ENCODE peak calls at places on chromosome 10, in ten cellular contexts. One of them, this sample, is unnamed.
A peak's percentile ranks its signal among the peaks of the same experiment; 100 is the strongest.

GRCh38 chr10:21145751-21146445 is 248.8 kb upstream of the NEBL start:
- DNase-seq in endothelial cell of umbilical vein: no peak
- DNase-seq in CD8-positive, alpha-beta memory T cell: no peak
- DNase-seq in fibroblast of lung: no peak
- DNase-seq in brain microvascular endothelial cell: no peak
- DNase-seq in gastrocnemius medialis: no peak
- DNase-seq in A549: no peak
- DNase-seq in uterus: no peak
- DNase-seq in upper lobe of right lung: no peak
- DNase-seq in suprapubic skin: no peak
- DNase-seq in this sample: no peak

GRCh38 chr10:124745678-124746077 is 1.5 kb upstream of the FAM53B start:
- DNase-seq in brain microvascular endothelial cell: peak; percentile 35
- DNase-seq in uterus: no peak
- DNase-seq in gastrocnemius medialis: no peak
- DNase-seq in endothelial cell of umbilical vein: peak; percentile 84
- DNase-seq in upper lobe of right lung: no peak
- DNase-seq in CD8-positive, alpha-beta memory T cell: no peak
- DNase-seq in fibroblast of lung: peak; percentile 76
- DNase-seq in A549: peak; percentile 49
- DNase-seq in suprapubic skin: no peak
- DNase-seq in this sample: no peak

GRCh38 chr10:78180306-78180705 is 146.6 kb downstream of the RPS24 start:
- DNase-seq in CD8-positive, alpha-beta memory T cell: no peak
- DNase-seq in A549: no peak
- DNase-seq in uterus: no peak
- DNase-seq in suprapubic skin: no peak
- DNase-seq in gastrocnemius medialis: no peak
- DNase-seq in brain microvascular endothelial cell: no peak
- DNase-seq in fibroblast of lung: no peak
- DNase-seq in upper lobe of right lung: no peak
- DNase-seq in endothelial cell of umbilical vein: no peak
- DNase-seq in this sample: no peak

GRCh38 chr10:112510384-112510783 is 63.4 kb downstream of the VTI1A start:
- DNase-seq in uterus: no peak
- DNase-seq in gastrocnemius medialis: no peak
- DNase-seq in suprapubic skin: no peak
- DNase-seq in brain microvascular endothelial cell: no peak
- DNase-seq in CD8-positive, alpha-beta memory T cell: no peak
- DNase-seq in fibroblast of lung: no peak
- DNase-seq in endothelial cell of umbilical vein: no peak
- DNase-seq in upper lobe of right lung: no peak
- DNase-seq in A549: no peak
- DNase-seq in this sample: no peak

GRCh38 chr10:124138195-124138882 is 44.9 kb upstream of the CHST15 start:
- DNase-seq in upper lobe of right lung: peak; percentile 30
- DNase-seq in suprapubic skin: no peak
- DNase-seq in uterus: peak; percentile 49
- DNase-seq in gastrocnemius medialis: peak; percentile 63
- DNase-seq in CD8-positive, alpha-beta memory T cell: no peak
- DNase-seq in endothelial cell of umbilical vein: no peak
- DNase-seq in fibroblast of lung: peak; percentile 86
- DNase-seq in A549: no peak
- DNase-seq in brain microvascular endothelial cell: no peak
- DNase-seq in this sample: no peak

GRCh38 chr10:91653214-91653875 is 20.5 kb upstream of the PPP1R3C start:
- DNase-seq in suprapubic skin: no peak
- DNase-seq in fibroblast of lung: peak; percentile 39
- DNase-seq in uterus: no peak
- DNase-seq in CD8-positive, alpha-beta memory T cell: no peak
- DNase-seq in brain microvascular endothelial cell: peak; percentile 52
- DNase-seq in endothelial cell of umbilical vein: peak; percentile 13
- DNase-seq in gastrocnemius medialis: no peak
- DNase-seq in upper lobe of right lung: no peak
- DNase-seq in A549: no peak
- DNase-seq in this sample: no peak

GRCh38 chr10:131161087-131161486 is 150.4 kb downstream of the TCERG1L start:
- DNase-seq in fibroblast of lung: no peak
- DNase-seq in gastrocnemius medialis: no peak
- DNase-seq in upper lobe of right lung: no peak
- DNase-seq in A549: no peak
- DNase-seq in uterus: no peak
- DNase-seq in brain microvascular endothelial cell: no peak
- DNase-seq in suprapubic skin: no peak
- DNase-seq in CD8-positive, alpha-beta memory T cell: no peak
- DNase-seq in endothelial cell of umbilical vein: no peak
- DNase-seq in this sample: no peak

GRCh38 chr10:12540341-12540781 is 191.0 kb downstream of the CAMK1D start:
- DNase-seq in CD8-positive, alpha-beta memory T cell: no peak
- DNase-seq in uterus: no peak
- DNase-seq in gastrocnemius medialis: no peak
- DNase-seq in suprapubic skin: no peak
- DNase-seq in fibroblast of lung: no peak
- DNase-seq in brain microvascular endothelial cell: peak; percentile 69
- DNase-seq in upper lobe of right lung: no peak
- DNase-seq in A549: no peak
- DNase-seq in endothelial cell of umbilical vein: no peak
- DNase-seq in this sample: no peak

GRCh38 chr10:128610113-128610512 is 483.9 kb upstream of the MKI67 start:
- DNase-seq in uterus: no peak
- DNase-seq in A549: no peak
- DNase-seq in upper lobe of right lung: no peak
- DNase-seq in fibroblast of lung: no peak
- DNase-seq in gastrocnemius medialis: no peak
- DNase-seq in CD8-positive, alpha-beta memory T cell: no peak
- DNase-seq in brain microvascular endothelial cell: no peak
- DNase-seq in endothelial cell of umbilical vein: no peak
- DNase-seq in suprapubic skin: no peak
- DNase-seq in this sample: no peak

GRCh38 chr10:128605180-128605579 is 479.0 kb upstream of the MKI67 start:
- DNase-seq in gastrocnemius medialis: no peak
- DNase-seq in fibroblast of lung: no peak
- DNase-seq in endothelial cell of umbilical vein: no peak
- DNase-seq in uterus: no peak
- DNase-seq in brain microvascular endothelial cell: no peak
- DNase-seq in suprapubic skin: no peak
- DNase-seq in CD8-positive, alpha-beta memory T cell: no peak
- DNase-seq in upper lobe of right lung: no peak
- DNase-seq in A549: no peak
- DNase-seq in this sample: no peak

GRCh38 chr10:128606041-128606440 is 479.8 kb upstream of the MKI67 start:
- DNase-seq in upper lobe of right lung: no peak
- DNase-seq in uterus: no peak
- DNase-seq in suprapubic skin: no peak
- DNase-seq in CD8-positive, alpha-beta memory T cell: no peak
- DNase-seq in A549: no peak
- DNase-seq in fibroblast of lung: no peak
- DNase-seq in endothelial cell of umbilical vein: no peak
- DNase-seq in brain microvascular endothelial cell: no peak
- DNase-seq in gastrocnemius medialis: no peak
- DNase-seq in this sample: no peak

GRCh38 chr10:128609460-128609859 is 483.2 kb upstream of the MKI67 start:
- DNase-seq in fibroblast of lung: no peak
- DNase-seq in upper lobe of right lung: no peak
- DNase-seq in uterus: no peak
- DNase-seq in CD8-positive, alpha-beta memory T cell: no peak
- DNase-seq in brain microvascular endothelial cell: no peak
- DNase-seq in gastrocnemius medialis: no peak
- DNase-seq in suprapubic skin: no peak
- DNase-seq in A549: no peak
- DNase-seq in endothelial cell of umbilical vein: no peak
- DNase-seq in this sample: no peak

DNA sequence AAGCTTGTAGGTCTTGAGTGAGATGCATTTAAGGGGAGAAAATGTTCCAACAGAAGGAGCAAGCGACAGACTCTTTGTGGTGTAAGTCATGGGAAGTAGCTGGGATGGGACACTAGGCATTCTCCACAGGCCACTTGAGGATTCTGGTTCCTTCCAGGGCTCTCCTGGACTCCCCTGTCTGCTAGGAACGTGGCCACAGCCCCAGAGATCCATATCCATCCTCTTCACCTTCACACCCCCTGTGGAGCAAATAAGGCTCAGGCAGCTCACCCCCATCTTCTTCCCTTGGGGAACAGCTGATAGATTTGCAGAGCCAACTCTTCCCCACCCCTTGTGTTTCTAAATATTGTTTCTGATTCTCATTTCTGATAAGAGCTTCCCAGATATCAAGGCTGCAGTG is 482.6 kb upstream of the MKI67 start:
- DNase-seq in gastrocnemius medialis: no peak
- DNase-seq in upper lobe of right lung: no peak
- DNase-seq in brain microvascular endothelial cell: no peak
- DNase-seq in uterus: no peak
- DNase-seq in CD8-positive, alpha-beta memory T cell: no peak
- DNase-seq in suprapubic skin: no peak
- DNase-seq in endothelial cell of umbilical vein: no peak
- DNase-seq in fibroblast of lung: no peak
- DNase-seq in A549: no peak
- DNase-seq in this sample: no peak
- H3K4me3 ChIP-seq in gastrocnemius medialis: no peak overlapping the region
- H3K4me3 ChIP-seq in upper lobe of right lung: no peak overlapping the region
- H3K4me3 ChIP-seq in brain microvascular endothelial cell: no peak overlapping the region
- H3K4me3 ChIP-seq in uterus: no peak overlapping the region
- H3K4me3 ChIP-seq in CD8-positive, alpha-beta memory T cell: no peak overlapping the region
- H3K4me3 ChIP-seq in suprapubic skin: no peak overlapping the region
- H3K4me3 ChIP-seq in endothelial cell of umbilical vein: no peak overlapping the region
- H3K4me3 ChIP-seq in fibroblast of lung: no peak overlapping the region
- H3K4me3 ChIP-seq in A549: no peak overlapping the region
- H3K4me3 ChIP-seq in this sample: no peak overlapping the region

DNA sequence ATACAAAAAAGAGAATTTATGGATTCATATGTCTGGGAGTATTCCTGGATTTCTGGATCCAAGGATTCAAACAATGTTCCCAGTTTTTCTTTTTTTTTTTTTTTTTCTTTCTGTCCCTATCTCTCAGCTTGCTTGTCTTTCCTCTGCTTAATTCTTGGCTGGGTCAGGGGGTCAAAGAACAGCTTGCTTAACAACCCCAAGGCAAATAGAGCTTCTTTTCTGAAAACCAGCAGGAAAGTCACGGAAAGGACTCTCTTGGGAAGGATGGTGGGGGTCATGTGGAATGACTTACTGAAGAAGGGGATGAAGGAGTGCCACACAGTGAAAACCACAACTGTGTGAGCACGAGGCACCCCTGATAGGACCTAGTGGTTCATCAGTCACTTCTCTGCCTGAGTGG is 36.1 kb downstream of the GRK5 start:
- DNase-seq in gastrocnemius medialis: no peak
- DNase-seq in endothelial cell of umbilical vein: peak; percentile 62
- DNase-seq in suprapubic skin: no peak
- DNase-seq in CD8-positive, alpha-beta memory T cell: no peak
- DNase-seq in fibroblast of lung: no peak
- DNase-seq in upper lobe of right lung: no peak
- DNase-seq in uterus: no peak
- DNase-seq in brain microvascular endothelial cell: no peak
- DNase-seq in A549: no peak
- DNase-seq in this sample: no peak
- H3K27ac ChIP-seq in gastrocnemius medialis: peak overlapping the region; percentile 58
- H3K27ac ChIP-seq in endothelial cell of umbilical vein: no peak overlapping the region
- H3K27ac ChIP-seq in suprapubic skin: no peak overlapping the region
- H3K27ac ChIP-seq in CD8-positive, alpha-beta memory T cell: no peak overlapping the region
- H3K27ac ChIP-seq in fibroblast of lung: no peak overlapping the region
- H3K27ac ChIP-seq in upper lobe of right lung: peak overlapping the region; percentile 7
- H3K27ac ChIP-seq in uterus: peak overlapping the region; percentile 83
- H3K27ac ChIP-seq in brain microvascular endothelial cell: no peak overlapping the region
- H3K27ac ChIP-seq in A549: no peak overlapping the region
- H3K27ac ChIP-seq in this sample: no peak overlapping the region

DNA sequence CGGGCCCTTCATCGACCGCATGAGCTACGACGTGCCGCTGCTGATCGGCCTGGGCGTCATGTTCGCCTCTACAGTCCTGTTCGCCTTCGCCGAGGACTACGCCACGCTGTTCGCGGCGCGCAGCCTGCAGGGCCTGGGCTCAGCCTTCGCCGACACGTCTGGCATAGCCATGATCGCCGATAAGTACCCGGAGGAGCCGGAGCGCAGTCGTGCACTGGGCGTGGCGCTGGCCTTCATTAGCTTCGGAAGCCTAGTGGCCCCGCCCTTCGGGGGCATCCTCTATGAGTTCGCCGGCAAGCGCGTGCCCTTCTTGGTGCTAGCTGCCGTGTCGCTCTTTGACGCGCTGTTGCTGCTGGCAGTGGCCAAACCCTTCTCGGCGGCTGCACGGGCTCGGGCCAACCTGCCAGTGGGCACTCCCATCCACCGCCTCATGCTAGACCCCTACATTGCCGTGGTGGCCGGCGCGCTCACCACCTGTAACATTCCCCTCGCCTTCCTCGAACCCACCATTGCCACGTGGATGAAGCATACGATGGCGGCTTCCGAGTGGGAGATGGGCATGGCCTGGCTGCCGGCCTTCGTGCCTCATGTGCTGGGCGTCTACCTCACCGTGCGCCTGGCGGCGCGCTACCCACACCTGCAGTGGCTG is 1.2 kb downstream of the SLC18A3 start:
- DNase-seq in upper lobe of right lung: peak; percentile 54
- DNase-seq in fibroblast of lung: no peak
- DNase-seq in endothelial cell of umbilical vein: no peak
- DNase-seq in suprapubic skin: peak; percentile 65
- DNase-seq in CD8-positive, alpha-beta memory T cell: no peak
- DNase-seq in brain microvascular endothelial cell: no peak
- DNase-seq in gastrocnemius medialis: no peak
- DNase-seq in A549: no peak
- DNase-seq in uterus: no peak
- DNase-seq in this sample: no peak
- H3K4me3 ChIP-seq in upper lobe of right lung: no peak overlapping the region
- H3K4me3 ChIP-seq in fibroblast of lung: no peak overlapping the region
- H3K4me3 ChIP-seq in endothelial cell of umbilical vein: no peak overlapping the region
- H3K4me3 ChIP-seq in suprapubic skin: no peak overlapping the region
- H3K4me3 ChIP-seq in CD8-positive, alpha-beta memory T cell: no peak overlapping the region
- H3K4me3 ChIP-seq in brain microvascular endothelial cell: no peak overlapping the region
- H3K4me3 ChIP-seq in gastrocnemius medialis: no peak overlapping the region
- H3K4me3 ChIP-seq in A549: no peak overlapping the region
- H3K4me3 ChIP-seq in uterus: no peak overlapping the region
- H3K4me3 ChIP-seq in this sample: no peak overlapping the region

GRCh38 chr10:72245949-72246525 is 27.7 kb upstream of the DDIT4 start:
- DNase-seq in endothelial cell of umbilical vein: no peak
- DNase-seq in gastrocnemius medialis: no peak
- DNase-seq in CD8-positive, alpha-beta memory T cell: no peak
- DNase-seq in brain microvascular endothelial cell: no peak
- DNase-seq in fibroblast of lung: no peak
- DNase-seq in A549: no peak
- DNase-seq in suprapubic skin: no peak
- DNase-seq in upper lobe of right lung: no peak
- DNase-seq in uterus: no peak
- DNase-seq in this sample: no peak

GRCh38 chr10:72242675-72243074 is 26.6 kb upstream of the ASCC1 start:
- DNase-seq in suprapubic skin: no peak
- DNase-seq in uterus: peak; percentile 78
- DNase-seq in upper lobe of right lung: peak; percentile 71
- DNase-seq in A549: no peak
- DNase-seq in fibroblast of lung: peak; percentile 83
- DNase-seq in brain microvascular endothelial cell: no peak
- DNase-seq in gastrocnemius medialis: peak; percentile 47
- DNase-seq in endothelial cell of umbilical vein: peak; percentile 82
- DNase-seq in CD8-positive, alpha-beta memory T cell: no peak
- DNase-seq in this sample: peak; percentile 81

GRCh38 chr10:72243822-72244437 is 27.9 kb upstream of the ASCC1 start:
- DNase-seq in A549: peak; percentile 89
- DNase-seq in suprapubic skin: peak; percentile 89
- DNase-seq in fibroblast of lung: peak; percentile 99
- DNase-seq in gastrocnemius medialis: peak; percentile 64
- DNase-seq in uterus: peak; percentile 83
- DNase-seq in endothelial cell of umbilical vein: peak; percentile 48
- DNase-seq in upper lobe of right lung: no peak
- DNase-seq in CD8-positive, alpha-beta memory T cell: no peak
- DNase-seq in brain microvascular endothelial cell: peak; percentile 89
- DNase-seq in this sample: peak; percentile 68

GRCh38 chr10:72241853-72242252 is 25.8 kb upstream of the ASCC1 start:
- DNase-seq in fibroblast of lung: no peak
- DNase-seq in A549: no peak
- DNase-seq in CD8-positive, alpha-beta memory T cell: no peak
- DNase-seq in uterus: no peak
- DNase-seq in gastrocnemius medialis: no peak
- DNase-seq in endothelial cell of umbilical vein: no peak
- DNase-seq in suprapubic skin: no peak
- DNase-seq in upper lobe of right lung: no peak
- DNase-seq in brain microvascular endothelial cell: no peak
- DNase-seq in this sample: no peak

GRCh38 chr10:72244573-72245038 is 28.5 kb upstream of the ASCC1 start:
- DNase-seq in CD8-positive, alpha-beta memory T cell: no peak
- DNase-seq in uterus: no peak
- DNase-seq in gastrocnemius medialis: no peak
- DNase-seq in upper lobe of right lung: no peak
- DNase-seq in endothelial cell of umbilical vein: no peak
- DNase-seq in suprapubic skin: no peak
- DNase-seq in A549: peak; percentile 33
- DNase-seq in brain microvascular endothelial cell: no peak
- DNase-seq in fibroblast of lung: no peak
- DNase-seq in this sample: no peak
- H3K27ac ChIP-seq in CD8-positive, alpha-beta memory T cell: peak overlapping the region; percentile 38
- H3K27ac ChIP-seq in uterus: peak overlapping the region; percentile 99
- H3K27ac ChIP-seq in gastrocnemius medialis: peak overlapping the region; percentile 99
- H3K27ac ChIP-seq in upper lobe of right lung: peak overlapping the region; percentile 95
- H3K27ac ChIP-seq in endothelial cell of umbilical vein: peak overlapping the region; percentile 5
- H3K27ac ChIP-seq in suprapubic skin: peak overlapping the region; percentile 76
- H3K27ac ChIP-seq in A549: peak overlapping the region; percentile 100
- H3K27ac ChIP-seq in brain microvascular endothelial cell: peak overlapping the region; percentile 79
- H3K27ac ChIP-seq in fibroblast of lung: peak overlapping the region; percentile 76
- H3K27ac ChIP-seq in this sample: peak overlapping the region; percentile 90

This sample was measured in psoas muscle.